ENCODE peak calls at places on chromosomes 7 and 10, in seven cellular contexts. C, S, F, T, E, A and D are unnamed samples.
A peak's percentile ranks its signal among the peaks of the same experiment; 100 is the strongest.

GRCh38 chr10:38010150-38010903 is at the start of gene ZNF33A:
- DNase-seq in S (peak; percentile 96), A (peak; percentile 92), F (peak; percentile 95), C (peak; percentile 87), T (peak; percentile 90), E (peak; percentile 75), D (peak; percentile 93)

GRCh38 chr10:16384064-16384463 is 52.7 kb upstream of the PTER start:
- DNase-seq in A (peak; percentile 90), S (no peak), T (no peak), E (no peak), F (no peak), C (no peak), D (no peak)

GRCh38 chr7:80529362-80529761 is 17.5 kb upstream of the GNAT3 start:
- DNase-seq in F (no peak), T (peak; percentile 44), S (no peak), E (peak; percentile 49), A (no peak), C (no peak), D (no peak)

GRCh38 chr7:35004531-35005096 is 32.7 kb downstream of the DPY19L1 start:
- DNase-seq in A (no peak), C (no peak), E (no peak), F (no peak), S (no peak), T (peak; percentile 29), D (no peak)

GRCh38 chr10:66931340-66931948 is 5.6 kb downstream of the LRRTM3 start:
- DNase-seq in A (peak; percentile 23), T (peak; percentile 56), E (peak; percentile 53), F (no peak), S (no peak), C (peak; percentile 5), D (no peak)

GRCh38 chr10:31261502-31262311 is 57.3 kb upstream of the ZEB1 start:
- DNase-seq in S (no peak), A (no peak), T (peak; percentile 87), E (peak; percentile 90), F (no peak), C (no peak), D (no peak)

GRCh38 chr10:120423350-120424197 is 33.5 kb upstream of the PLPP4 start:
- DNase-seq in C (peak; percentile 1), T (peak; percentile 98), A (no peak), F (no peak), S (no peak), E (peak; percentile 86), D (no peak)

GRCh38 chr7:32410545-32410944 is 79.6 kb downstream of the LSM5 start:
- DNase-seq in A (no peak), F (no peak), C (no peak), E (no peak), T (no peak), S (no peak), D (no peak)

GRCh38 chr10:98361131-98361633 is 53.8 kb downstream of the PYROXD2 start:
- DNase-seq in T (peak; percentile 100), F (peak; percentile 52), E (peak; percentile 99), C (no peak), S (peak; percentile 97), A (no peak), D (peak; percentile 76)

GRCh38 chr10:58431903-58432302 is 46.7 kb downstream of the TFAM start:
- DNase-seq in T (peak; percentile 53), S (no peak), C (no peak), E (no peak), F (no peak), A (no peak), D (no peak)

GRCh38 chr10:58963101-58963534 is 213.3 kb upstream of the PHYHIPL start:
- DNase-seq in A (peak; percentile 1), T (no peak), E (no peak), C (no peak), S (no peak), F (no peak), D (no peak)

GRCh38 chr7:125391921-125392320 is 462.3 kb upstream of the POT1 start:
- DNase-seq in A (no peak), S (no peak), F (no peak), C (no peak), E (no peak), T (peak; percentile 28), D (no peak)

GRCh38 chr7:36790280-36790679 is 66.0 kb upstream of the AOAH start:
- DNase-seq in F (no peak), A (no peak), T (no peak), C (no peak), E (no peak), S (no peak), D (no peak)

GRCh38 chr7:119706608-119707007 is 566.4 kb upstream of the KCND2 start:
- DNase-seq in A (no peak), E (no peak), S (no peak), T (no peak), C (no peak), F (no peak), D (no peak)

GRCh38 chr7:36287371-36288241 is 102.1 kb upstream of the ANLN start:
- DNase-seq in T (no peak), E (peak; percentile 23), S (no peak), F (no peak), A (no peak), C (peak; percentile 50), D (no peak)

GRCh38 chr7:127782550-127783266 is 130.7 kb downstream of the SND1 start:
- DNase-seq in F (no peak), T (peak; percentile 51), S (no peak), C (peak; percentile 14), A (peak; percentile 11), E (no peak), D (no peak)